ENCODE peak calls at places on chromosomes 7 and 10, in seven cellular contexts. X is left ventricle myocardium inferior, U is cardiac muscle cell, S is fibroblast of lung, O is colonic mucosa, B is right lobe of liver, J is hepatocyte. R is an unnamed sample. For H3K4me1, the result is how much of the 10 kb centered on the place peaks cover.

GRCh38 chr7:86837235-86837634 is 193.5 kb downstream of the GRM3 start:
- DNase-seq in U (no peak), S (no peak), B (no peak), O (no peak), X (no peak), J (no peak), R (no peak)

GRCh38 chr10:112265745-112266144 is 17.5 kb upstream of the TECTB start:
- DNase-seq in O (no peak), B (peak), X (no peak), J (peak), U (no peak), S (no peak), R (no peak)

GRCh38 chr10:100963826-100964225 is 5.5 kb upstream of the SEMA4G start:
- DNase-seq in O (no peak), S (no peak), B (no peak), U (no peak), X (no peak), J (no peak), R (no peak)

GRCh38 chr10:27258838-27259532 is 18.4 kb upstream of the ACBD5 start:
- DNase-seq in X (no peak), J (peak), O (no peak), S (no peak), U (no peak), B (no peak), R (no peak)

GRCh38 chr10:932589-932988 is 1.1 kb upstream of the LARP4B start:
- DNase-seq in U (no peak), B (peak), S (no peak), X (no peak), O (peak), J (no peak), R (no peak)

GRCh38 chr7:43700059-43700501 is 29.2 kb downstream of the COA1 start:
- DNase-seq in O (no peak), S (peak), X (no peak), U (peak), J (peak), B (no peak), R (no peak)

GRCh38 chr7:124989911-124990310 is 60.3 kb upstream of the POT1 start:
- DNase-seq in B (no peak), X (no peak), U (peak), S (peak), J (no peak), O (no peak), R (no peak)

GRCh38 chr7:8112685-8113084 is 144.1 kb downstream of the GLCCI1 start:
- DNase-seq in J (no peak), O (no peak), S (no peak), U (no peak), X (no peak), B (no peak), R (no peak)

GRCh38 chr7:151699920-151700319 is 177.0 kb downstream of the PRKAG2 start:
- DNase-seq in O (no peak), X (no peak), S (peak), U (peak), B (no peak), J (no peak), R (no peak)

GRCh38 chr10:132546567-132547420 is 9.2 kb downstream of the INPP5A start:
- DNase-seq in U (no peak), J (no peak), B (peak), X (peak), O (no peak), S (no peak), R (no peak)

DNA sequence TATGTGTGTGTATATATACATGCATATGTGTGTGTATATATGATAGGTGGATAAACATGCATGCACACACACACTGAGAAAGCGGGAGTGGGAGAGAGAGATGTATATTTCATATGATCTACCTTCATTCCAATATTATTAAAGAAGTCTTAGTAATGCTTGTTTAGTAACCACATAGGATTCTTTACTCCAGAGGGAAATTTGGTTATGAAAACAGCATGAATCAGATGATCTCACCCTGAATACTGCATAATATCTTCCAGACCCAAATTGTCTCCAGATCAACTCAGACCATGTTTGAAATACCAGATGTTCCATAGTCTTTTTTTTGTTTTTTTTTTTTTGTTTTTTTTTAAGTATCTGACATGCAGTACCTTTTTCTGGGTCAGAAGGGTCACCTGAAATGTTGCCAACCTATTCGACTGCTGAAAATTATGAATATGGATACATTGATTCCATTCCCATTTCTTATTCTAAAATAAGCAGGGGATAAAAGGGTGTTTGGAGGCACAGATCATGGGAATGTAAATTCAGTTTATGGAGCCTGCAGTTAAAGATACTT is 17.4 kb downstream of the TES start:
- DNase-seq in O (no peak), J (no peak), B (no peak), S (peak), X (no peak), U (peak), R (no peak)
- H3K4me1 ChIP-seq in O (under half), J (under half), B (under half), S (under half), X (half or more), U (under half), R (half or more)

DNA sequence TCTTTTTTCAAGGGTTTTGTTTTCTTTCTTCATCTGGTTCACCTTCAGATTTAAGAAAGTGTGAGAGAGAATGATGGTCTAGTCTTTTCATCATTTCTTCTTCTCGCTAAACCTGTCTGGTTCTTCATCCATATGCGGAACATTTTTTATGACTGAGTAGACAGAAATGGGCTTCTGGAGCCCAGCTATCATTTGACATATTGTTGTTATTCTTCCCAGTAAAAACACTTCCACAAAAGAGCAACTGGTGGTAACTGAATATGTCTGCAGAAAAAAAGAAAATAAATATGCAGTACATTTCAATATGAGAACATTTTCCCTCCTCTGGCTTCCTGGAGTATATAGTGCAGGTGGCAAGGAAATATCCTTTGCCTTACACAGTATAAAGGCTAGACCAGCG is 209.5 kb downstream of the JCAD start:
- DNase-seq in S (no peak), J (no peak), B (no peak), U (no peak), O (no peak), X (no peak), R (no peak)
- H3K4me1 ChIP-seq in S (under half), J (under half), B (under half), U (under half), O (under half), X (under half), R (under half)

GRCh38 chr7:28176645-28177044 is 4.0 kb downstream of the JAZF1 start:
- DNase-seq in B (no peak), J (no peak), U (no peak), O (no peak), X (no peak), S (no peak), R (no peak)

GRCh38 chr7:28176174-28176573 is 4.4 kb downstream of the JAZF1 start:
- DNase-seq in B (no peak), J (no peak), O (no peak), X (no peak), U (no peak), S (no peak), R (no peak)

GRCh38 chr7:28178537-28178936 is 2.1 kb downstream of the JAZF1 start:
- DNase-seq in S (no peak), X (no peak), U (no peak), J (no peak), O (no peak), B (no peak), R (no peak)

GRCh38 chr7:28179081-28180030 is 1.2 kb downstream of the JAZF1 start:
- DNase-seq in U (peak), O (peak), X (peak), S (peak), J (peak), B (peak), R (peak)

GRCh38 chr7:28177836-28178235 is 2.8 kb downstream of the JAZF1 start:
- DNase-seq in O (no peak), X (no peak), J (no peak), U (no peak), B (no peak), S (no peak), R (no peak)
- H3K4me1 ChIP-seq in O (under half), X (half or more), J (under half), U (under half), B (under half), S (under half), R (under half)

DNA sequence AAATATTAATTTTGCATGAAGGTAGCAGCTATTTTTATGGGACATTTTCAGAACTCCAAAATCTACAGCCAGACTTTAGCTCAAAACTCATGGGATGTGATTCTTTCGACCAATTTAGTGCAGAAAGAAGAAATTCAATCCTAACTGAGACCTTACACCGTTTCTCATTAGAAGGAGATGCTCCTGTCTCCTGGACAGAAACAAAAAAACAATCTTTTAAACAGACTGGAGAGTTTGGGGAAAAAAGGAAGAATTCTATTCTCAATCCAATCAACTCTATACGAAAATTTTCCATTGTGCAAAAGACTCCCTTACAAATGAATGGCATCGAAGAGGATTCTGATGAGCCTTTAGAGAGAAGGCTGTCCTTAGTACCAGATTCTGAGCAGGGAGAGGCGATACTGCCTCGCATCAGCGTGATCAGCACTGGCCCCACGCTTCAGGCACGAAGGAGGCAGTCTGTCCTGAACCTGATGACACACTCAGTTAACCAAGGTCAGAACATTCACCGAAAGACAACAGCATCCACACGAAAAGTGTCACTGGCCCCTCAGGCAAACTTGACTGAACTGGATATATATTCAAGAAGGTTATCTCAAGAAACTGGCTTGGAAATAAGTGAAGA is 112.3 kb downstream of the CFTR start:
- DNase-seq in U (no peak), B (no peak), X (no peak), S (no peak), O (no peak), J (no peak), R (no peak)
- H3K4me1 ChIP-seq in U (under half), B (under half), X (under half), S (under half), O (under half), J (under half), R (under half)

DNA sequence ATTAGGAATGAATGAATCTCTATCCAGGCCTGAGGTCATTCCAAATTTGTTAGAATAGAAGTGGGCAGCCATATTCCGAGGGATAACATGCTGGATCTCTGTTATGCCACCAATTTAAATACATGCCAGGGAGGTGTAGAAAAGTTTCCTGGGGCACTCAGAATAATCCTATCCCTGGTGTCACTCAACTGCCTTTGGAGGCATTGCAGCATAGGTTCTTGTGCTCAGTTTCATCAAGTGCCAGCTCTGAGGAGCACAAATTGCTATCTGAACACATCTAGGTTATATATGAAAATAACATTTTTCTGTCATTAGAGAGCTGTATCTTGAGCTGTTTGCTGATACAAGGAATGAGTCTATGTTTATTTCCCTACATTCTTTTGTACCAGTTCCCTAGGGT is 197.3 kb downstream of the CSTF2T start:
- DNase-seq in J (no peak), O (no peak), X (no peak), U (no peak), B (no peak), S (no peak), R (no peak)
- H3K4me1 ChIP-seq in J (under half), O (under half), X (under half), U (under half), B (under half), S (under half), R (under half)

GRCh38 chr10:5550250-5550545 is 25.4 kb downstream of the CALML3 start:
- DNase-seq in U (no peak), S (no peak), J (no peak), B (no peak), O (no peak), X (peak), R (no peak)
- H3K4me1 ChIP-seq in U (under half), S (under half), J (half or more), B (under half), O (under half), X (under half), R (half or more)

R was measured in ascending aorta.